ENCODE peak calls at places on chromosomes 1 and 21, in seven cellular contexts. M is ACHN; B is heart right ventricle; O is activated naive CD8-positive, alpha-beta T cell treated with anti-CD3 and anti-CD28 coated beads, Interleukin-2, amount 50 U/mL, for 24 hours; E is iPS-NIHi11; V is LoVo; J is cerebellum. I is an unnamed sample.

GRCh38 chr1:95233321-95233736 is 681 bp upstream of the RWDD3 start:
- DNase-seq in B (peak; percentile 51), E (no peak), V (no peak), J (peak; percentile 33), O (no peak), M (peak; percentile 35), I (peak; percentile 9)

GRCh38 chr1:51968632-51969031 is 21.9 kb downstream of the RAB3B start:
- DNase-seq in J (no peak), M (no peak), E (no peak), O (no peak), B (no peak), V (no peak), I (no peak)

GRCh38 chr1:23444104-23444533 is 19.6 kb upstream of the TCEA3 start:
- DNase-seq in B (no peak), V (no peak), E (no peak), O (no peak), J (no peak), M (no peak), I (peak; percentile 88)

GRCh38 chr21:33858672-33859372 is 56.8 kb downstream of the ATP5PO start:
- DNase-seq in E (no peak), J (no peak), M (no peak), O (no peak), B (no peak), V (no peak), I (no peak)

GRCh38 chr1:92362970-92363369 is 64.1 kb downstream of the RPAP2 start:
- DNase-seq in E (no peak), V (no peak), B (no peak), J (no peak), M (no peak), O (no peak), I (no peak)

GRCh38 chr1:14516974-14517812 is 81.3 kb upstream of the KAZN start:
- DNase-seq in B (no peak), M (no peak), V (no peak), O (no peak), E (no peak), J (peak; percentile 68), I (no peak)

GRCh38 chr1:21865943-21866628 is 54.0 kb downstream of the LDLRAD2 start:
- DNase-seq in J (no peak), E (peak; percentile 88), M (no peak), V (no peak), O (no peak), B (no peak), I (no peak)

GRCh38 chr1:222034790-222035189 is 292.9 kb upstream of the DUSP10 start:
- DNase-seq in B (no peak), V (no peak), O (no peak), J (peak; percentile 53), M (no peak), E (no peak), I (no peak)

GRCh38 chr1:40530735-40531380 is 579 bp upstream of the ZNF684 start:
- DNase-seq in E (peak; percentile 24), B (no peak), O (no peak), J (peak; percentile 17), M (no peak), V (peak; percentile 2), I (no peak)

GRCh38 chr1:39969048-39969447 is 14.1 kb downstream of the MFSD2A start:
- DNase-seq in E (no peak), B (no peak), M (no peak), J (no peak), O (no peak), V (no peak), I (no peak)

GRCh38 chr1:53657256-53657805 is 81.6 kb downstream of the GLIS1 start:
- DNase-seq in E (no peak), M (no peak), V (no peak), O (no peak), B (no peak), J (no peak), I (no peak)

GRCh38 chr1:240100351-240100750 is 8.7 kb downstream of the FMN2 start:
- DNase-seq in J (no peak), V (no peak), O (no peak), B (no peak), E (no peak), M (peak; percentile 55), I (no peak)

GRCh38 chr21:28908351-28908750 is 84.3 kb downstream of the LTN1 start:
- DNase-seq in M (no peak), B (no peak), V (peak; percentile 14), E (peak; percentile 13), O (no peak), J (no peak), I (no peak)

GRCh38 chr1:11342677-11343076 is 69.7 kb downstream of the UBIAD1 start:
- DNase-seq in B (no peak), E (no peak), V (no peak), M (no peak), O (no peak), J (no peak), I (no peak)

GRCh38 chr1:165807613-165808012 is 19.8 kb upstream of the UCK2 start:
- DNase-seq in O (no peak), B (no peak), M (no peak), J (no peak), E (no peak), V (no peak), I (no peak)

GRCh38 chr1:37240897-37241296 is 206.6 kb upstream of the GRIK3 start:
- DNase-seq in M (no peak), B (no peak), J (no peak), V (no peak), O (no peak), E (peak; percentile 33), I (no peak)

GRCh38 chr1:46333300-46334029 is 7.1 kb upstream of the NSUN4 start:
- DNase-seq in J (no peak), M (peak; percentile 75), E (peak; percentile 56), V (no peak), B (no peak), O (no peak), I (no peak)

GRCh38 chr1:2540816-2541492 is 10.9 kb upstream of the HES5 start:
- DNase-seq in M (no peak), V (no peak), O (no peak), E (no peak), J (no peak), B (no peak), I (no peak)

GRCh38 chr1:5758000-5758858 is 234.0 kb downstream of the NPHP4 start:
- DNase-seq in O (no peak), M (no peak), E (no peak), V (no peak), B (no peak), J (no peak), I (no peak)

GRCh38 chr1:228210076-228210651 is 2.3 kb downstream of the OBSCN start:
- DNase-seq in M (no peak), B (peak; percentile 51), O (no peak), J (no peak), V (peak; percentile 49), E (peak; percentile 28), I (peak; percentile 98)